ENCODE peak calls at places on chromosomes 11 and 22, in four cellular contexts. W is K562, X is GM12878, K is IMR-90. S is an unnamed sample.

GRCh38 chr11:45650166-45651095 is 15.0 kb downstream of the CHST1 start:
- DNase-seq in X (no peak), W (no peak), K (no peak), S (no peak)

GRCh38 chr22:43541462-43542407 is 129.9 kb downstream of the MPPED1 start:
- DNase-seq in K (no peak), X (no peak), W (no peak), S (no peak)

GRCh38 chr11:8337115-8337386 is 73.4 kb upstream of the LMO1 start:
- DNase-seq in X (no peak), W (no peak), K (no peak), S (no peak)

GRCh38 chr11:92888701-92889100 is 80.8 kb upstream of the MTNR1B start:
- DNase-seq in K (no peak), W (peak), X (no peak), S (no peak)

GRCh38 chr11:111836766-111837165 is 34.6 kb downstream of the ALG9 start:
- DNase-seq in X (peak), K (peak), W (no peak), S (no peak)

GRCh38 chr11:83656931-83657330 is 370.8 kb upstream of the CCDC90B start:
- DNase-seq in K (no peak), X (no peak), W (no peak), S (no peak)

GRCh38 chr22:24069721-24070120 is 58.6 kb downstream of the CABIN1 start:
- DNase-seq in X (no peak), W (no peak), K (no peak), S (no peak)

GRCh38 chr22:28855355-28856094 is 27.8 kb upstream of the ZNRF3 start:
- DNase-seq in K (peak), W (peak), X (peak), S (peak)

GRCh38 chr11:8019671-8020597 is 32.8 kb downstream of the EIF3F start:
- DNase-seq in K (peak), X (no peak), W (no peak), S (peak)

GRCh38 chr11:96116341-96116740 is 192.4 kb upstream of the MTMR2 start:
- DNase-seq in X (no peak), W (no peak), K (peak), S (no peak)

GRCh38 chr22:20511578-20512259 is 4.3 kb downstream of the MED15 start:
- DNase-seq in W (no peak), K (no peak), X (no peak), S (no peak)

GRCh38 chr22:44758354-44758969 is 6.1 kb downstream of the ARHGAP8 start:
- DNase-seq in X (no peak), K (peak), W (no peak), S (peak)
- TF ChIP-seq MXI1 in X (no peak), K (no peak), W (no peak), S (no peak)

GRCh38 chr11:60482361-60482760 is 10.2 kb upstream of the MS4A12 start:
- DNase-seq in X (no peak), K (no peak), W (no peak), S (no peak)

DNA sequence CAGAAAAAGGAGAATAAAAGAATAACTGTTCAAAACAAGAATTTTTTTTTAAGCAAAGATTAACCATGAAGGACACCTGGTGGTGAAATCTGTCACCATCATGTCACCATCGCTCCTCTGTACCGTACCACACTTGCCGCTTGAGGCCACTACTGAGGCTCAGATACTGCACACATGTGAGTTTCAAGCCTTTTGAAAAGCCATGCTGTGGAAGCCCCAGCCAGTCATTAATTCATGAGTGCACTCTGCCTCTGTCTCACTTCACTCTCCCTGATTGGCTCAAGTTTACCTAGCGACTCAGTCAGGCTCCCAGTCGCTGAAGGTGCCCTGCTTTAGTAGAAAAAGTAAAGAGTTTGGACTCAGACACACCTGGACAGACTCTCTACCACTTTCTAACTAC is 6.6 kb upstream of the MS4A12 start:
- DNase-seq in W (peak), X (peak), K (no peak), S (peak)
- TF ChIP-seq RFX5 in W (no peak), X (peak), K (no peak), S (no peak)

DNA sequence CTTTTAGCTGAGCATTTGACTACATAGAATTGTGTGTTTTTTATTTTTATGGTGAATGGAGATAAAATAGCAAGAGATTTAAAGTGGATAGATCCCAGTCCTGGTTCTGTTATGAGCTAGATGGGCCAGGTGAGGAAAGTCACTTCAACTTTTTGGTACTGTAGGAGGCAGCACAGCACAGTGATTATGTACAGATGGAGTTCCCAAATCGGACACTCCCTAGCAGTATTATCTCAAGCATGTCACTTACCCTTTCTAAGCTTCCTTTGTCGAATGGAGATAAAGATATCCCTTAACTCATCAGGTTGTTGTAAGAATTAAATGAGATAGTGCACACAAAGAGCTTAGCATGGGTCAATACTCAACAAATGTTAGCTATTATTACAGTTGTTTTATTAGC is 5.3 kb downstream of the EXPH5 start:
- DNase-seq in W (peak), X (no peak), K (no peak), S (no peak)
- TF ChIP-seq MXI1 in W (no peak), X (no peak), K (no peak), S (no peak)

DNA sequence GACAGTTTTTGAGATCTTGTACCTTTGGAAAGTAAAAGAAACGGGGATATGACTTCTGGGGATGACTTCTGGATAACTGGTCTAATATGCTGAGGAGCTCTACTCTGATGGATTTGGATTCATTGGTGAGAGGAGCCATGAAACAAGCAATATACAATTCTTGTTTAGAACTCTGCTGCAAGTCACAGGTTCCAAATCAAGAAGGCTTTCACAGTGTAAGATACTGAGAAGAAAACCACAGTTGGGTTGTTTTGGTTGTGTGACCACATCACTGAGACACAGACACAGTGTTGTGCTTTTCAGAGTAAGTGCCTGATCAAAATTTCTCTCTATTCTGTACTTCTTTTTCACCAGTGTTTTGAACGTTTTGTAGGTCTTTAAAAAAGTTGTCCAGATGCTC is 13.1 kb upstream of the UCP2 start:
- DNase-seq in W (no peak), K (no peak), X (no peak), S (no peak)
- TF ChIP-seq RFX5 in W (no peak), K (no peak), X (no peak), S (no peak)

DNA sequence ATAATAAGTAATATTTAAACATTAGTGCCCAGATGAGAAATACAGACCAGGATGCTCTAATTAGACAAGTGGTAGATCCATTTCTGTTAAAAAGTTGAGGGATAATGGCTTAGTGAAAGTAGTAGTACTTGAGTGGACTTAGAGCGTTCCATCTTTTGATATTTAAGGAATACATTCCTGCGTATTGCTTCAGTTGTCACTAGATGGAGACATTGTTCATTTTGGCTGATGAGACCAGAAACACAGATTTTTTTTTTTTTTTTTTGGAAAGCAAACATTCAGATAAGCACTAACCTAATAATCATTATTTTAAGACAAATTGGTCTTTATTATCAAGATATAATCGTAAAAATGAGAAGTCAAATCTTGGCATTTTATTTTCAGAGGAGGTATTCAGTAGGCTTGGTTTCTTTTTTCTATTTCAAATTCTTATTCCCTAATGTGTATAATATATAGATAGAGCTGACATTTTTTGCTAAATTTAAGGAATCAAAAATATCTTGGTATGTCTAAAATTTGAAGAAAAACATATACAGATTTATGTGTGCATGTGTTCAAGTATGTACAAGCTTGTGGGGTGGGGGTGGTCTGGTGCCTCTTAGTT is 92.9 kb downstream of the DYNC2H1 start:
- DNase-seq in K (peak), W (peak), X (no peak), S (peak)
- TF ChIP-seq MXI1 in K (no peak), W (no peak), X (no peak), S (no peak)

DNA sequence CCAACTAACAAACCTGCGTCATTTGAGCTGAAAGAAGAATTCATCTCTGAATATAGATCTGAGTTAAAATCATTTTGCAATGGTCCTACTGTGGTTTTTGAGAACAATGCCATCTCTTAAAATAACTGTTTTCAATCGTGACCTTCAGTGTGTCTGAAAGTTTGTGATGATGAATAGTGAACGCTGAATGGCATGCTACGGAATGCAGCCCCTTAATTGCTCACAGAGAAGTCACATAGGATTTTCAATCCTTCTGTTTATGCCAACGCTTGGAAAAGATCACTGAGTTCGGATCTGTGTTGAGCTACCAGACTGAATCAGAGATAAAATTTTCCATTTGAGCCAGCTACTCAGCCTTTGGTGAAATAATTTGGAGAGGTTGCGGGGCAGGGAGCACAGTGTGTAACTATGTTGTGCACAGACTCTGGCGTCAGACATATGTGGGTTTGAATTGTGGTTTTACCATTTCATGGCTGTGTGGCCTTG is 680.1 kb downstream of the KCNA4 start:
- DNase-seq in X (no peak), K (peak), W (no peak), S (no peak)
- TF ChIP-seq RFX5 in X (no peak), K (no peak), W (no peak), S (no peak)

S was measured in SK-N-SH.